ENCODE peak calls at places on chromosomes 12 and 14, in four cellular contexts. One of them, this sample, is unnamed.

GRCh38 chr14:88316521-88316920 is 6.5 kb downstream of the KCNK10 start:
- DNase-seq in RWPE1: no peak
- DNase-seq in mesothelial cell of epicardium: no peak
- DNase-seq in CD4-positive, alpha-beta T cell: no peak
- DNase-seq in this sample: no peak

GRCh38 chr14:100391777-100392176 is 68.6 kb downstream of the SLC25A47 start:
- DNase-seq in CD4-positive, alpha-beta T cell: no peak
- DNase-seq in mesothelial cell of epicardium: no peak
- DNase-seq in RWPE1: no peak
- DNase-seq in this sample: no peak

GRCh38 chr12:121240484-121241202 is 30.7 kb downstream of the P2RX4 start:
- DNase-seq in CD4-positive, alpha-beta T cell: peak
- DNase-seq in mesothelial cell of epicardium: no peak
- DNase-seq in RWPE1: no peak
- DNase-seq in this sample: no peak

GRCh38 chr14:94562941-94563883 is 2.0 kb downstream of the SERPINA4 start:
- DNase-seq in CD4-positive, alpha-beta T cell: no peak
- DNase-seq in RWPE1: no peak
- DNase-seq in mesothelial cell of epicardium: no peak
- DNase-seq in this sample: no peak

GRCh38 chr12:12513416-12514006 is 49.2 kb downstream of the DUSP16 start:
- DNase-seq in RWPE1: no peak
- DNase-seq in CD4-positive, alpha-beta T cell: no peak
- DNase-seq in mesothelial cell of epicardium: no peak
- DNase-seq in this sample: no peak

GRCh38 chr12:65632131-65632855 is 192.0 kb upstream of the HMGA2 start:
- DNase-seq in RWPE1: no peak
- DNase-seq in mesothelial cell of epicardium: no peak
- DNase-seq in CD4-positive, alpha-beta T cell: no peak
- DNase-seq in this sample: no peak

GRCh38 chr14:50272498-50272897 is 39.5 kb downstream of the L2HGDH start:
- DNase-seq in CD4-positive, alpha-beta T cell: no peak
- DNase-seq in mesothelial cell of epicardium: no peak
- DNase-seq in RWPE1: no peak
- DNase-seq in this sample: no peak

GRCh38 chr12:38921025-38921677 is 15.8 kb upstream of the CPNE8 start:
- DNase-seq in CD4-positive, alpha-beta T cell: no peak
- DNase-seq in mesothelial cell of epicardium: no peak
- DNase-seq in RWPE1: peak
- DNase-seq in this sample: no peak

GRCh38 chr12:1318327-1319031 is 275.9 kb downstream of the FBXL14 start:
- DNase-seq in mesothelial cell of epicardium: no peak
- DNase-seq in CD4-positive, alpha-beta T cell: no peak
- DNase-seq in RWPE1: no peak
- DNase-seq in this sample: no peak

GRCh38 chr12:118402251-118402650 is 25.9 kb downstream of the SUDS3 start:
- DNase-seq in CD4-positive, alpha-beta T cell: no peak
- DNase-seq in mesothelial cell of epicardium: no peak
- DNase-seq in RWPE1: no peak
- DNase-seq in this sample: no peak

GRCh38 chr14:23360496-23360895 is 4.5 kb downstream of the EFS start:
- DNase-seq in RWPE1: no peak
- DNase-seq in mesothelial cell of epicardium: no peak
- DNase-seq in CD4-positive, alpha-beta T cell: no peak
- DNase-seq in this sample: peak

GRCh38 chr14:59081680-59082079 is 106.8 kb upstream of the DAAM1 start:
- DNase-seq in CD4-positive, alpha-beta T cell: no peak
- DNase-seq in mesothelial cell of epicardium: no peak
- DNase-seq in RWPE1: no peak
- DNase-seq in this sample: no peak

GRCh38 chr12:2514038-2514340 is 280.8 kb upstream of the FKBP4 start:
- DNase-seq in RWPE1: no peak
- DNase-seq in mesothelial cell of epicardium: no peak
- DNase-seq in CD4-positive, alpha-beta T cell: no peak
- DNase-seq in this sample: no peak

GRCh38 chr12:75641031-75641780 is 129.8 kb upstream of the KRR1 start:
- DNase-seq in mesothelial cell of epicardium: no peak
- DNase-seq in CD4-positive, alpha-beta T cell: no peak
- DNase-seq in RWPE1: peak
- DNase-seq in this sample: no peak

GRCh38 chr12:117594481-117594880 is 233.1 kb upstream of the NOS1 start:
- DNase-seq in RWPE1: no peak
- DNase-seq in mesothelial cell of epicardium: no peak
- DNase-seq in CD4-positive, alpha-beta T cell: no peak
- DNase-seq in this sample: no peak

GRCh38 chr14:100815478-100816285 is 10.2 kb upstream of the MEG3 start:
- DNase-seq in CD4-positive, alpha-beta T cell: no peak
- DNase-seq in mesothelial cell of epicardium: no peak
- DNase-seq in RWPE1: no peak
- DNase-seq in this sample: no peak

GRCh38 chr12:100234591-100235304 is 32.1 kb downstream of the DEPDC4 start:
- DNase-seq in mesothelial cell of epicardium: no peak
- DNase-seq in RWPE1: peak
- DNase-seq in CD4-positive, alpha-beta T cell: no peak
- DNase-seq in this sample: no peak

GRCh38 chr12:96670334-96670899 is 181.0 kb downstream of the CFAP54 start:
- DNase-seq in mesothelial cell of epicardium: no peak
- DNase-seq in CD4-positive, alpha-beta T cell: no peak
- DNase-seq in RWPE1: no peak
- DNase-seq in this sample: no peak
- TF ChIP-seq CTCF in mesothelial cell of epicardium: no peak
- TF ChIP-seq CTCF in CD4-positive, alpha-beta T cell: no peak
- TF ChIP-seq CTCF in RWPE1: no peak
- TF ChIP-seq CTCF in this sample: no peak

DNA sequence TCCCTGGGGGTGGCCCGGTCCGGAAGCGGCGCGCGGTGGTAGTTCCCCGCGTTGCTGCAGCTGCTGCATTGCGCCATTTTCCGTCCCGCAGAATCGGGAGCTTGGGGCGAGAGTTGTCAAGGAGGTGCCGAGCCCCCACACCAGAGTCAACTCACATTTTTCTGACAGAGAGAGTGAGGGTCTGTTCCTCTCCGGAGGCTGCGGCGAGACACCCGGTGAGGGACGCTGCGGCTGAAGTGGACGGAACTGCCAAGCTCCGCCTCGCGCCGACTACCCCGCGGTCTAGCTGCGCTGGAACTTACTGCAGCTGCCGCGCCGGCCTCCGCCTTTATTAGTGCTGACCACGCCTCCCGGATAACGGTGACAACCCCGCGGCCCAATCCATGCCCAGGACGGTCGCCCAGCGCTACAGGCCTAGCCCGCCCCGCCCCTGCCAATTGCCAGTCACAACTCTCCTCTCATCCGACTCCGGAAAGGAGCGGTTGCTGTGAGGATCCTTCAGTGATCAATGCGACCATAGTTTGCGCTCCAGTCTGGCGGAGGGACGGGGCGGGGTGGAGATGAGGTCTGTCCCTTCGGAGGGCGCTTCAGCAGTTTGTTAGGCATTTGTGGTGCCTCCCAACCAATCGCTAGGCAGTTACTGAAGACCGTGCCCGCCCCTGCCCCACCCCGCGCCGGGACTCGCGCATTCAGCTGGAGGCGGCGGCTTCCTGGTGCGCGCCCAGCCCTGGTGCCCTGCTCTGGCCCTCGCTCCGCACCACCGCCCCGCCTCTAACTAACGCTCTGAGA is at the start of gene VAMP1:
- DNase-seq in RWPE1: peak
- DNase-seq in mesothelial cell of epicardium: peak
- DNase-seq in CD4-positive, alpha-beta T cell: peak
- DNase-seq in this sample: peak
- TF ChIP-seq CTCF in RWPE1: no peak
- TF ChIP-seq CTCF in mesothelial cell of epicardium: no peak
- TF ChIP-seq CTCF in CD4-positive, alpha-beta T cell: no peak
- TF ChIP-seq CTCF in this sample: peak

GRCh38 chr12:47807338-47807737 is 12.4 kb downstream of the HDAC7 start:
- DNase-seq in mesothelial cell of epicardium: no peak
- DNase-seq in RWPE1: no peak
- DNase-seq in CD4-positive, alpha-beta T cell: no peak
- DNase-seq in this sample: no peak

GRCh38 chr12:47811581-47812484 is 7.9 kb downstream of the HDAC7 start:
- DNase-seq in RWPE1: no peak
- DNase-seq in CD4-positive, alpha-beta T cell: no peak
- DNase-seq in mesothelial cell of epicardium: no peak
- DNase-seq in this sample: no peak

GRCh38 chr12:47811070-47811391 is 8.7 kb downstream of the HDAC7 start:
- DNase-seq in RWPE1: no peak
- DNase-seq in mesothelial cell of epicardium: no peak
- DNase-seq in CD4-positive, alpha-beta T cell: no peak
- DNase-seq in this sample: no peak

GRCh38 chr12:47808049-47808448 is 11.7 kb downstream of the HDAC7 start:
- DNase-seq in CD4-positive, alpha-beta T cell: peak
- DNase-seq in RWPE1: no peak
- DNase-seq in mesothelial cell of epicardium: no peak
- DNase-seq in this sample: no peak

GRCh38 chr12:47808574-47809380 is 10.9 kb downstream of the HDAC7 start:
- DNase-seq in CD4-positive, alpha-beta T cell: no peak
- DNase-seq in mesothelial cell of epicardium: no peak
- DNase-seq in RWPE1: no peak
- DNase-seq in this sample: no peak
- TF ChIP-seq CTCF in CD4-positive, alpha-beta T cell: peak
- TF ChIP-seq CTCF in mesothelial cell of epicardium: no peak
- TF ChIP-seq CTCF in RWPE1: no peak
- TF ChIP-seq CTCF in this sample: no peak

GRCh38 chr12:70822431-70822830 is 98.1 kb downstream of the PTPRR start:
- DNase-seq in mesothelial cell of epicardium: no peak
- DNase-seq in CD4-positive, alpha-beta T cell: no peak
- DNase-seq in RWPE1: no peak
- DNase-seq in this sample: no peak

GRCh38 chr12:70826156-70826555 is 94.4 kb downstream of the PTPRR start:
- DNase-seq in RWPE1: no peak
- DNase-seq in mesothelial cell of epicardium: no peak
- DNase-seq in CD4-positive, alpha-beta T cell: no peak
- DNase-seq in this sample: no peak

GRCh38 chr12:70824511-70824910 is 96.0 kb downstream of the PTPRR start:
- DNase-seq in CD4-positive, alpha-beta T cell: no peak
- DNase-seq in RWPE1: no peak
- DNase-seq in mesothelial cell of epicardium: no peak
- DNase-seq in this sample: no peak

GRCh38 chr12:70828391-70828790 is 92.1 kb downstream of the PTPRR start:
- DNase-seq in RWPE1: no peak
- DNase-seq in CD4-positive, alpha-beta T cell: no peak
- DNase-seq in mesothelial cell of epicardium: no peak
- DNase-seq in this sample: no peak

DNA sequence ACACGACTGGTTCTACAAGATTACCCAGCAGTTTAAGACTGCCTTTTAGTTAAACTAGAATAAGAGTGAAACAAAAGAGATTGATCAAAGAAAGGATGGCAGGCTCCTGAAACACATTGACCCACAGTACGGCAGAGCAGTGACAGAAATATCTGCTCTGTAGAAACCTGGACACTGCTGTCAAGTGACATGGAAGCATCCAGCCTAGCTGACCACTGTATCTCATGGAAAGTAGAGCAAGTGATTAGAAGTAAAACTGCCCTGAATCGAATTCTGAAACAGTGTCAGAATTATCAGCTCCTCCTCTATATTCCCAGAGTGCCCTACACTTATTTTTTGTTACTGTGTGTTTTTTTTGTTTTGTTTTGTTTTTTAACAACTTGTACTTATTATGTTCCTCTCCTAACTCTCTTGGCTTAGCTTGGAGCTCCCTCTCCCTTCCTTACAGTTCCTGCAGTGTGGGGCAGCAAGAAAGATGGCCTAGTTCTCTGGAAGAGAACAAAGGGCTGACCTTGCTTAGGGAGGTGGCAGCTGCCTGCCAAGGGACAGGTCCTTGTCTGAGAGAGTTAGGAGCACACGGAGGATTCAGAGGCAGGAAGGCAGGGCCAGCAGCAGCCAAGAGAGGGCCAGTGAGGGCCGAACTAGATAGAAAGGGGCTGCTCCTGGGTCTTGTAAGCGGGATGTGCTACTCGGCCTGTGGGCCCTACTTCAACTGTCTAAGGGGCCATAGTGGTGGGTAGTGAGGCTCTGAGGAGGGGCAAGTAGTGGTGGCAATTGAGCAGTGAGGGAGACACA is 97.2 kb downstream of the PTPRR start:
- DNase-seq in CD4-positive, alpha-beta T cell: no peak
- DNase-seq in mesothelial cell of epicardium: no peak
- DNase-seq in RWPE1: no peak
- DNase-seq in this sample: no peak
- TF ChIP-seq CTCF in CD4-positive, alpha-beta T cell: no peak
- TF ChIP-seq CTCF in mesothelial cell of epicardium: no peak
- TF ChIP-seq CTCF in RWPE1: no peak
- TF ChIP-seq CTCF in this sample: no peak

DNA sequence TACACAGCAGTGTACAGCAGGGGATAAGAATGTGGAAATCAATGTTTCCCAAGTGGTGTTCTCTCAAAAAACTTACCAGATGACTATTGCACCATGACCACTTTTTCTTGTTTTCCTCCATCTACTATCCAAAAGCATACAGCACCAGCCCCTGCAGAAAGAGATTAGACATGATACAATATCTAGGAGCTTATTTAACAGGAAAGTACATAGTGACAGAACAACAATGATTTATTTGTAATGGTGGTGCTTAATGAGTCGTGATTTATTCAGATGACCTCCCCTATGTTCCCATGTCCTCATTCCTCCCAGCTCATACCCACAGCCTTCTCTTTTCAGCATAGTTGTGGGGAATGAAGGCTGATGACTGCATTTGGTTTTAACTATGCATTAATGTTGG is 413.6 kb downstream of the BTG1 start:
- DNase-seq in CD4-positive, alpha-beta T cell: no peak
- DNase-seq in mesothelial cell of epicardium: no peak
- DNase-seq in RWPE1: no peak
- DNase-seq in this sample: no peak
- TF ChIP-seq CTCF in CD4-positive, alpha-beta T cell: no peak
- TF ChIP-seq CTCF in mesothelial cell of epicardium: no peak
- TF ChIP-seq CTCF in RWPE1: no peak
- TF ChIP-seq CTCF in this sample: no peak